ENCODE peak calls at places on chromosomes 11 and 22, in ten cellular contexts. K is AG04450; L is CD8-positive, alpha-beta T cell; M is fibroblast of villous mesenchyme; N is brain microvascular endothelial cell; B is lower lobe of right lung; R is GM20000; Q is glutamatergic neuron; P is mammary epithelial cell; T is SK-N-SH. X is an unnamed sample.

GRCh38 chr22:39493759-39494158 is 8.3 kb upstream of the MIEF1 start:
- DNase-seq in K (peak), L (no peak), M (peak), N (peak), B (peak), R (no peak), Q (no peak), P (peak), T (no peak), X (no peak)

GRCh38 chr22:19719055-19719482 is 4.3 kb upstream of the GP1BB start:
- DNase-seq in K (no peak), L (no peak), M (no peak), N (no peak), B (no peak), R (peak), Q (no peak), P (no peak), T (no peak), X (no peak)

GRCh38 chr22:17109113-17109865 is 11.9 kb downstream of the TMEM121B start:
- DNase-seq in K (no peak), L (no peak), M (no peak), N (no peak), B (no peak), R (no peak), Q (no peak), P (no peak), T (no peak), X (no peak)

GRCh38 chr11:47592970-47593369 is 1.2 kb downstream of the C1QTNF4 start:
- DNase-seq in K (no peak), L (no peak), M (no peak), N (no peak), B (no peak), R (no peak), Q (no peak), P (no peak), T (no peak), X (no peak)

GRCh38 chr22:48938741-48939140 is 888.9 kb downstream of the BRD1 start:
- DNase-seq in K (no peak), L (no peak), M (no peak), N (no peak), B (no peak), R (no peak), Q (no peak), P (no peak), T (no peak), X (peak)

GRCh38 chr11:111514216-111515031 is at the start of gene HOATZ:
- DNase-seq in K (no peak), L (no peak), M (no peak), N (no peak), B (peak), R (no peak), Q (peak), P (no peak), T (peak), X (no peak)

GRCh38 chr11:43574949-43575915 is 105.3 kb upstream of the HSD17B12 start:
- DNase-seq in K (peak), L (no peak), M (peak), N (peak), B (no peak), R (peak), Q (peak), P (no peak), T (peak), X (no peak)

GRCh38 chr11:31871310-31872073 is 60.4 kb upstream of the PAX6 start:
- DNase-seq in K (no peak), L (no peak), M (no peak), N (no peak), B (no peak), R (no peak), Q (no peak), P (no peak), T (no peak), X (no peak)

GRCh38 chr11:3169952-3170755 is 5.0 kb upstream of the OSBPL5 start:
- DNase-seq in K (no peak), L (no peak), M (no peak), N (no peak), B (peak), R (no peak), Q (peak), P (no peak), T (no peak), X (no peak)

GRCh38 chr22:44686873-44687600 is 15.0 kb upstream of the PRR5 start:
- DNase-seq in K (no peak), L (no peak), M (peak), N (peak), B (no peak), R (no peak), Q (no peak), P (no peak), T (no peak), X (no peak)

GRCh38 chr11:30553521-30554110 is 32.5 kb downstream of the MPPED2 start:
- DNase-seq in K (no peak), L (no peak), M (no peak), N (no peak), B (no peak), R (no peak), Q (no peak), P (no peak), T (no peak), X (no peak)

GRCh38 chr11:746289-747175 is 732 bp upstream of the TALDO1 start:
- DNase-seq in K (no peak), L (peak), M (peak), N (no peak), B (no peak), R (no peak), Q (peak), P (no peak), T (no peak), X (no peak)

GRCh38 chr11:130042093-130042591 is 27.6 kb upstream of the APLP2 start:
- DNase-seq in K (peak), L (no peak), M (peak), N (peak), B (no peak), R (no peak), Q (no peak), P (peak), T (no peak), X (no peak)

GRCh38 chr11:28209906-28210305 is 101.7 kb downstream of the METTL15 start:
- DNase-seq in K (no peak), L (no peak), M (peak), N (no peak), B (no peak), R (no peak), Q (no peak), P (no peak), T (no peak), X (no peak)

GRCh38 chr11:125435461-125436238 is 60.4 kb downstream of the FEZ1 start:
- DNase-seq in K (no peak), L (no peak), M (no peak), N (no peak), B (no peak), R (no peak), Q (no peak), P (no peak), T (no peak), X (no peak)

GRCh38 chr11:134248910-134249480 is 4.2 kb downstream of the THYN1 start:
- DNase-seq in K (no peak), L (no peak), M (peak), N (no peak), B (no peak), R (no peak), Q (no peak), P (no peak), T (no peak), X (no peak)

GRCh38 chr11:134592391-134592990 is 180.4 kb upstream of the B3GAT1 start:
- DNase-seq in K (no peak), L (peak), M (peak), N (peak), B (peak), R (peak), Q (peak), P (no peak), T (peak), X (peak)

GRCh38 chr11:123386746-123387510 is 43.1 kb upstream of the GRAMD1B start:
- DNase-seq in K (no peak), L (no peak), M (no peak), N (no peak), B (no peak), R (no peak), Q (no peak), P (peak), T (no peak), X (no peak)

GRCh38 chr11:6563121-6563619 is 40.2 kb downstream of the RRP8 start:
- DNase-seq in K (no peak), L (no peak), M (no peak), N (no peak), B (no peak), R (no peak), Q (no peak), P (peak), T (no peak), X (no peak)

GRCh38 chr11:132264616-132265015 is 894.2 kb downstream of the NTM start:
- DNase-seq in K (no peak), L (no peak), M (no peak), N (no peak), B (no peak), R (no peak), Q (no peak), P (no peak), T (no peak), X (no peak)

GRCh38 chr11:113577356-113578163 is 102.4 kb upstream of the DRD2 start:
- DNase-seq in K (no peak), L (no peak), M (no peak), N (no peak), B (no peak), R (no peak), Q (no peak), P (peak), T (peak), X (no peak)

GRCh38 chr11:119322360-119322739 is 5.4 kb upstream of the MCAM start:
- DNase-seq in K (no peak), L (no peak), M (peak), N (no peak), B (no peak), R (no peak), Q (no peak), P (no peak), T (no peak), X (no peak)
- TF ChIP-seq CTCF in K (no peak), L (no peak), M (peak), N (peak), B (no peak), R (no peak), Q (no peak), P (no peak), T (no peak), X (no peak)

GRCh38 chr11:9078113-9079041 is 13.0 kb downstream of the SCUBE2 start:
- DNase-seq in K (peak), L (no peak), M (peak), N (no peak), B (no peak), R (no peak), Q (no peak), P (no peak), T (no peak), X (no peak)
- TF ChIP-seq CTCF in K (peak), L (no peak), M (peak), N (peak), B (no peak), R (no peak), Q (no peak), P (no peak), T (peak), X (no peak)

DNA sequence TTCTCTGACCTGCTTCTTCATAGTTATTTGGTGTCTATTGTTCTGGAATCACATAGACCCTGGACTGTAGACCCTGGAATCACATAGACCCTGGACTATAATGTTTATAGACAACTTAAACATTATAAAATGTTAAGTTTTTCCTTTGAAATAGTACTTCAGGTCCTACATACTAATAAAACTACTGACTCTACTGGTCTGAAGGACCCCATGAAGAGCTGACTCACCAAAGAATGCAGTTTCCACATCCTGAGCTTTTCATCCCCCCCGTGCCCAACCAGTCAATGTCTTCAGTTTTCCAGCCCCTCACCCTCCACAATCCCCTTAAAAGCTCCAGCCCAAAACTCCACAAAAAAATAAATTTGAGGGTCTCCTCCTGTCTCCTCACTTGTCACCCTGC is 6.6 kb upstream of the PLEKHA7 start:
- DNase-seq in K (no peak), L (no peak), M (no peak), N (no peak), B (no peak), R (no peak), Q (no peak), P (no peak), T (no peak), X (no peak)
- TF ChIP-seq CTCF in K (no peak), L (no peak), M (no peak), N (no peak), B (no peak), R (no peak), Q (no peak), P (no peak), T (no peak), X (no peak)

GRCh38 chr22:33013051-33013450 is 45.1 kb downstream of the SYN3 start:
- DNase-seq in K (no peak), L (no peak), M (no peak), N (no peak), B (no peak), R (no peak), Q (no peak), P (no peak), T (no peak), X (no peak)
- TF ChIP-seq CTCF in K (no peak), L (no peak), M (no peak), N (no peak), B (no peak), R (no peak), Q (no peak), P (peak), T (no peak), X (no peak)

DNA sequence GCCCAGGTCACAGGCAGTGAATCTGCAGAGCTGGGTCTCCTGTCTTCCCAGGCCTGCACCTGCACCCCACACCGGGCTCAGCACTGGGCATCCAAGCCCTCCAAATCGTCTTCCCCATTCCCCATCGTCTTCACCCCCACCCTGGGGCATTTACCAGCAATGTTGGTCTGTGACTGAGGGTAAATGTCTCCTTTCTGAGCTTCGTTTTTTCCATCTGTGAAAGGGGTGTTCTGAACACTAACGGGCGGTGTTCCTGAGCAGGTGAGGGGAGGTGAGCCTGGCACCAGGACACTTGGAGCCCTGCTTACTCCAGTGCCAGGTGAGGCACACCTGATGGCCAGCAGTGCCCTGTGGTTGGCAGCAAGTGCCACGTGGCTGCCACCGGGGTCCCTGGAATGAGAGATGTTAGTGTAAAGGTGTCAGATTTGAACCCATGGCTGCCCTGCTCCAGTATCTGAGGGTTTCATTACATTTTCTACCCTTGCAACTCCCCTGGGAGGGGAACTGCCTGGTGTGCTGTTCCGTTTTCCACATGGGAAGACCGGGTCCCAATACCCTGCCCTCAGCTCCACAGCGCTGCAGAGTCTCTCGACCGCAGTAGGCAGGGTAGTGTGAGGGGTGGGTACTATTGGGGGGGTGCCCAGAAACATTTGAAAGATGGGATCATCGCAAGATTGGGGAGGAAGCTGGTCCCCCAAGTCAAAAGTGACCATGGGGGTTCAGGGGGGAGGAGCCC is 1.9 kb downstream of the CDC42EP1 start:
- DNase-seq in K (no peak), L (no peak), M (no peak), N (no peak), B (no peak), R (no peak), Q (no peak), P (no peak), T (no peak), X (no peak)
- TF ChIP-seq CTCF in K (no peak), L (peak), M (no peak), N (no peak), B (no peak), R (no peak), Q (no peak), P (no peak), T (no peak), X (no peak)

DNA sequence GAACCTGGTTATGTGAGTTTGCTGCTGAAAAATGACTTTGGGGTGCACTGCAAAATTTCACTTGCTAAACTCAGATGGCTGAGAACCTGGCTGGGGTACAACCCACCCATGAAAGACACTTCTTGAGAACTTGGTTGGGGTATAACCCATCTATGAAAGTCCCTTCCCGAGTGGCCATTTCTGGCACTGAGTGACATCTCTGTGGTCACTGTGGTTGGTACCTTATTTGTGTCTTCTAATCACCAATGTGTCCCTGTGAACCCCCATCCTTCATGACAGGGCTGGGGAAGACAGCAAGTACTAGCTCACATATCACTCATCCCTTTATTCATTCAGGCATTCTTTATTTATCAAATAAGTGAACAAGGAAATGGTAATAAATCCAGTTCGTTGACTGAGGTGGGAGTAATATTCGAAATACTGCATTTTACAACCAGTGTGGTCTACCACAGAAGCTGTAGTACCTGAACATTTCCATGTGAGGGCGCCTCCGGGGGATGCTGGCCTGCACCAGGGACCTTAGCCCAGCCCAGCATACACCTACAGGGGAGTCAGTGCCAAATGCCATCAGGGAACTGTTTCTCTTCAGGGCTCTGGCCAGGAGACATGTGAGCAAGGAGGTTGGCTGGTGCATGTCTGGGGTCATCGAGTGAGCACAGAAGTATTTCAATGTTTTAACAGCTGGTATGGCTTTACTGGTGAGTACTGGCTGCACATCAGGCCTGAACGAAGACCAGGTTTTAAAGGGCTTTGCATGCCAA is 122.1 kb downstream of the CSNK2A3 start:
- DNase-seq in K (no peak), L (no peak), M (no peak), N (no peak), B (no peak), R (peak), Q (peak), P (no peak), T (peak), X (no peak)
- TF ChIP-seq CTCF in K (peak), L (no peak), M (peak), N (peak), B (peak), R (no peak), Q (peak), P (peak), T (peak), X (peak)